ENCODE peak calls at places on chromosome 21, in nine cellular contexts. L, B, A, V, W, C, F, I and U are unnamed samples.

GRCh38 chr21:27464643-27465042 is 497.8 kb upstream of the ADAMTS5 start:
- DNase-seq in L (no peak), B (no peak), A (no peak), V (no peak), W (no peak), C (no peak), F (peak; percentile 15), I (no peak), U (no peak)

GRCh38 chr21:14734191-14734590 is 188.1 kb upstream of the SAMSN1 start:
- DNase-seq in L (no peak), B (no peak), A (no peak), V (no peak), W (no peak), C (no peak), F (no peak), I (no peak), U (no peak)

GRCh38 chr21:41370840-41371697 is 9.2 kb downstream of the MX2 start:
- DNase-seq in L (no peak), B (peak; percentile 67), A (no peak), V (no peak), W (peak; percentile 51), C (no peak), F (no peak), I (no peak), U (no peak)

GRCh38 chr21:23021481-23021880 is 2023.3 kb downstream of the NCAM2 start:
- DNase-seq in L (no peak), B (no peak), A (no peak), V (no peak), W (no peak), C (peak; percentile 69), F (no peak), I (no peak), U (no peak)

GRCh38 chr21:33755354-33755753 is 113.1 kb downstream of the ITSN1 start:
- DNase-seq in L (no peak), B (no peak), A (no peak), V (no peak), W (no peak), C (no peak), F (no peak), I (no peak), U (no peak)

GRCh38 chr21:34950980-34951379 is 98.1 kb downstream of the RUNX1 start:
- DNase-seq in L (peak; percentile 44), B (no peak), A (no peak), V (no peak), W (no peak), C (no peak), F (no peak), I (no peak), U (no peak)

GRCh38 chr21:25639167-25639921 is at the start of gene JAM2:
- DNase-seq in L (no peak), B (peak; percentile 86), A (no peak), V (no peak), W (peak; percentile 76), C (peak; percentile 86), F (no peak), I (no peak), U (peak; percentile 9)

GRCh38 chr21:33490991-33491372 is 534 bp downstream of the DNAJC28 start:
- DNase-seq in L (no peak), B (no peak), A (no peak), V (peak; percentile 7), W (no peak), C (no peak), F (peak; percentile 11), I (no peak), U (no peak)

GRCh38 chr21:16983425-16983824 is 529.4 kb upstream of the CXADR start:
- DNase-seq in L (no peak), B (no peak), A (no peak), V (no peak), W (no peak), C (no peak), F (peak; percentile 43), I (no peak), U (no peak)

GRCh38 chr21:43866233-43866632 is 1.2 kb downstream of the AGPAT3 start:
- DNase-seq in L (peak; percentile 46), B (peak; percentile 78), A (no peak), V (no peak), W (peak; percentile 83), C (peak; percentile 90), F (no peak), I (no peak), U (peak; percentile 55)

GRCh38 chr21:19565587-19565986 is 1162.0 kb upstream of the TMPRSS15 start:
- DNase-seq in L (no peak), B (no peak), A (no peak), V (no peak), W (no peak), C (no peak), F (no peak), I (no peak), U (no peak)

GRCh38 chr21:33360281-33360680 is 35.5 kb downstream of the IFNAR1 start:
- DNase-seq in L (no peak), B (no peak), A (no peak), V (no peak), W (no peak), C (no peak), F (peak; percentile 66), I (no peak), U (no peak)

GRCh38 chr21:34022557-34023335 is 50.6 kb upstream of the MRPS6 start:
- DNase-seq in L (no peak), B (no peak), A (no peak), V (no peak), W (peak; percentile 68), C (no peak), F (no peak), I (no peak), U (no peak)

GRCh38 chr21:34073749-34074282 is 438 bp downstream of the MRPS6 start:
- DNase-seq in L (peak; percentile 87), B (peak; percentile 90), A (no peak), V (no peak), W (peak; percentile 64), C (peak; percentile 93), F (peak; percentile 10), I (peak; percentile 38), U (peak; percentile 13)

GRCh38 chr21:21297211-21297610 is 299.0 kb downstream of the NCAM2 start:
- DNase-seq in L (no peak), B (no peak), A (no peak), V (no peak), W (no peak), C (no peak), F (no peak), I (no peak), U (no peak)

GRCh38 chr21:45823100-45823681 is 158.4 kb upstream of the COL6A1 start:
- DNase-seq in L (no peak), B (peak; percentile 46), A (peak; percentile 35), V (no peak), W (peak; percentile 52), C (no peak), F (no peak), I (no peak), U (no peak)

GRCh38 chr21:45822429-45823099 is 159.0 kb upstream of the COL6A1 start:
- DNase-seq in L (no peak), B (no peak), A (peak; percentile 43), V (no peak), W (peak; percentile 59), C (no peak), F (no peak), I (no peak), U (no peak)

GRCh38 chr21:45820171-45821091 is 161.1 kb upstream of the COL6A1 start:
- DNase-seq in L (peak; percentile 96), B (peak; percentile 92), A (peak; percentile 64), V (peak; percentile 75), W (peak; percentile 89), C (no peak), F (peak; percentile 60), I (peak; percentile 75), U (peak; percentile 70)

GRCh38 chr21:45821315-45822001 is 160.1 kb upstream of the COL6A1 start:
- DNase-seq in L (no peak), B (no peak), A (no peak), V (no peak), W (peak; percentile 62), C (no peak), F (no peak), I (no peak), U (no peak)

DNA sequence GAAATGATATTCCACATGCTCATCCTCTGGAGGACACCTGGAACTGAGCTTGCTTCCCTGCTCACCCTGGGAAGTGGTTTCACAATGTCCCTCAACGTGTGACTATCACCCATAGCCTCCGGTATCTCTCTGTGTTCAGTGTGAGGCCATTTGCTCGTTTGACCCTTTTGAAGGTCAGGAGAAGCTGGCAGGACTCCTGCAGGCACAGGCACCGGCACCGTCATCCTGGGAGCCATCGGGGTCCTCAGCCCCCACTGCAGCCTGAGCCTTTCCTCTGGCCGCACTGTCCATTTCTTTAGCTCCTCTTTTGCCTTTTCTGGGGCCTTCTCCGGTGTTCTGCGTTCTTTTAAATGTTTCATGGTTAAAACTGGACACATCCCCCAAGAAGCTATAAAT is 159.6 kb upstream of the COL6A1 start:
- DNase-seq in L (no peak), B (no peak), A (no peak), V (no peak), W (peak; percentile 27), C (no peak), F (no peak), I (no peak), U (no peak)
- H3K27ac ChIP-seq in L (no peak overlapping the region), B (no peak overlapping the region), A (no peak overlapping the region), V (no peak overlapping the region), W (no peak overlapping the region), C (no peak overlapping the region), F (no peak overlapping the region), I (no peak overlapping the region), U (no peak overlapping the region)

GRCh38 chr21:42539931-42540343 is 26.3 kb downstream of the SLC37A1 start:
- DNase-seq in L (peak; percentile 60), B (no peak), A (no peak), V (no peak), W (peak; percentile 37), C (no peak), F (no peak), I (peak; percentile 51), U (no peak)
- TF ChIP-seq CTCF in L (peak; percentile 79), B (no peak), A (no peak), V (peak; percentile 30), W (no peak), C (no peak), F (no peak), I (no peak), U (no peak)

DNA sequence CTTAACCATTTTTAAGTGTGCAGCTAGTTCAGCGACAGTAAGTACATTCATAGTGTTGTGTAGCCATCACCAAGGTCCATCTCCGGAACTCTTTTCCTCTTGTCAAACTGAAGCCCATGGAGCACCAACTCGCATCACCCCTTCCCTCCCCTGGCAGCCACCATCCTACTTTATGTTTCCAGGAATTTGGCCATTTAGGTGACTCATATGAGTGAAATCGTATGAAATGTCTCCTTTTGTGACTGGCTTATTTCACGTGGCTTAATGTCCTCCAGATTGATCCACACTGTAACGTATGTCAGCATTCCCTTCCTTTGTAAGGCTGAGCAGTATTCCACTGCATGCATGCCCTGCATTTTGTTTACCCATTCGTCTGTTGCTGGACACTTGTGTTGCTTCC is 2.5 kb downstream of the COL6A2 start:
- DNase-seq in L (no peak), B (no peak), A (no peak), V (no peak), W (peak; percentile 34), C (no peak), F (no peak), I (peak; percentile 11), U (no peak)
- TF ChIP-seq POLR2AphosphoS5 in L (no peak), B (no peak), A (no peak), V (no peak), W (no peak), C (no peak), F (no peak), I (peak; percentile 30), U (no peak)

DNA sequence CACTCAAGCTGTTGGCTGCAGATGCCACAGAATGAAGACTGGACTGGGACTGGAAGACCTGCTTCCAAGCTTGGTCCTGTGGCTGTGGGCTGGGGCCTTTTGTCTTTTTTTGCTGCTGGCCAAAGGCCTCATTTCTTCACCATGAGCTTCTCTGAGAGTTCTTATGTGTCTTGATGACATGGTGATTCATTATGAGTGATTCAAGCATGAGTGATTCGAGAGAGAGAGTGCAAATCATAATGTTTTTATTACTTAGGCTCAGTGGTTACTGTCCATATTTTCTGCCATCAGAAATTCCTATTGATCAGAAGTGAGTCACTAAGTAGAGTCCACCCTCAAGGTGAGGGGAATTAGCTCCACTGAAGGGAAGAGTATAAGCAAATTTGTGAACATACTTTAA is 94.0 kb downstream of the PCP4 start:
- DNase-seq in L (no peak), B (no peak), A (no peak), V (no peak), W (no peak), C (no peak), F (no peak), I (no peak), U (no peak)
- H3K27ac ChIP-seq in L (no peak overlapping the region), B (no peak overlapping the region), A (no peak overlapping the region), V (no peak overlapping the region), W (no peak overlapping the region), C (no peak overlapping the region), F (no peak overlapping the region), I (no peak overlapping the region), U (no peak overlapping the region)